ENCODE peak calls at places on chromosomes 11 and 22, in four cellular contexts. One of them, this sample, is unnamed.
A peak's percentile ranks its signal among the peaks of the same experiment; 100 is the strongest.

GRCh38 chr11:61345170-61345610 is 12.2 kb downstream of the TKFC start:
- DNase-seq in H9: no peak
- DNase-seq in HCT116: no peak
- DNase-seq in CD8-positive, alpha-beta T cell: no peak
- DNase-seq in this sample: no peak

GRCh38 chr11:33642461-33643166 is 58.0 kb downstream of the C11orf91 start:
- DNase-seq in CD8-positive, alpha-beta T cell: no peak
- DNase-seq in H9: no peak
- DNase-seq in HCT116: peak; percentile 73
- DNase-seq in this sample: no peak

GRCh38 chr22:35842954-35843353 is 125.3 kb downstream of the APOL5 start:
- DNase-seq in CD8-positive, alpha-beta T cell: no peak
- DNase-seq in H9: peak; percentile 51
- DNase-seq in HCT116: peak; percentile 62
- DNase-seq in this sample: no peak

GRCh38 chr11:1573847-1574255 is 1.8 kb upstream of the DUSP8 start:
- DNase-seq in H9: peak; percentile 74
- DNase-seq in CD8-positive, alpha-beta T cell: no peak
- DNase-seq in HCT116: peak; percentile 39
- DNase-seq in this sample: no peak

GRCh38 chr22:27655582-27656185 is 145.9 kb downstream of the MN1 start:
- DNase-seq in CD8-positive, alpha-beta T cell: no peak
- DNase-seq in H9: no peak
- DNase-seq in HCT116: no peak
- DNase-seq in this sample: no peak

GRCh38 chr11:111059726-111060125 is 185.8 kb upstream of the POU2AF2 start:
- DNase-seq in H9: no peak
- DNase-seq in CD8-positive, alpha-beta T cell: no peak
- DNase-seq in HCT116: no peak
- DNase-seq in this sample: no peak

GRCh38 chr11:32420937-32421532 is 14.3 kb downstream of the WT1 start:
- DNase-seq in H9: no peak
- DNase-seq in CD8-positive, alpha-beta T cell: no peak
- DNase-seq in HCT116: no peak
- DNase-seq in this sample: no peak

GRCh38 chr22:23035557-23036277 is 34.6 kb upstream of the GNAZ start:
- DNase-seq in H9: no peak
- DNase-seq in CD8-positive, alpha-beta T cell: no peak
- DNase-seq in HCT116: no peak
- DNase-seq in this sample: no peak

GRCh38 chr22:42397332-42398246 is 34.6 kb downstream of the NFAM1 start:
- DNase-seq in CD8-positive, alpha-beta T cell: no peak
- DNase-seq in HCT116: no peak
- DNase-seq in H9: no peak
- DNase-seq in this sample: no peak

GRCh38 chr11:72996959-72997358 is 145.2 kb downstream of the FCHSD2 start:
- DNase-seq in H9: no peak
- DNase-seq in HCT116: no peak
- DNase-seq in CD8-positive, alpha-beta T cell: no peak
- DNase-seq in this sample: no peak

GRCh38 chr11:44300881-44301855 is 8.8 kb downstream of the ALX4 start:
- DNase-seq in H9: no peak
- DNase-seq in HCT116: no peak
- DNase-seq in CD8-positive, alpha-beta T cell: no peak
- DNase-seq in this sample: no peak

GRCh38 chr11:61294717-61295595 is at the start of gene VWCE:
- DNase-seq in H9: peak; percentile 83
- DNase-seq in HCT116: no peak
- DNase-seq in CD8-positive, alpha-beta T cell: peak; percentile 71
- DNase-seq in this sample: peak; percentile 33

GRCh38 chr11:64960719-64961118 is 11.2 kb downstream of the MAJIN start:
- DNase-seq in H9: no peak
- DNase-seq in CD8-positive, alpha-beta T cell: no peak
- DNase-seq in HCT116: no peak
- DNase-seq in this sample: no peak

GRCh38 chr22:46641829-46642266 is 21.7 kb downstream of the GRAMD4 start:
- DNase-seq in CD8-positive, alpha-beta T cell: no peak
- DNase-seq in HCT116: no peak
- DNase-seq in H9: no peak
- DNase-seq in this sample: no peak

GRCh38 chr22:39624501-39624821 is 53.9 kb downstream of the CACNA1I start:
- DNase-seq in CD8-positive, alpha-beta T cell: no peak
- DNase-seq in HCT116: no peak
- DNase-seq in H9: no peak
- DNase-seq in this sample: no peak

GRCh38 chr11:127202105-127202504 is 201.5 kb upstream of the KIRREL3 start:
- DNase-seq in CD8-positive, alpha-beta T cell: no peak
- DNase-seq in H9: no peak
- DNase-seq in HCT116: no peak
- DNase-seq in this sample: no peak

GRCh38 chr22:43142881-43143562 is at the start of gene MCAT:
- DNase-seq in CD8-positive, alpha-beta T cell: peak; percentile 89
- DNase-seq in HCT116: no peak
- DNase-seq in H9: peak; percentile 75
- DNase-seq in this sample: peak; percentile 71

GRCh38 chr11:83194284-83195175 is 1.0 kb downstream of the ANKRD42 start:
- DNase-seq in H9: peak; percentile 49
- DNase-seq in CD8-positive, alpha-beta T cell: peak; percentile 67
- DNase-seq in HCT116: no peak
- DNase-seq in this sample: peak; percentile 47

GRCh38 chr11:64549969-64550368 is 41.1 kb upstream of the SLC22A12 start:
- DNase-seq in CD8-positive, alpha-beta T cell: no peak
- DNase-seq in HCT116: no peak
- DNase-seq in H9: no peak
- DNase-seq in this sample: no peak

GRCh38 chr22:20424937-20425587 is 12.6 kb downstream of the SCARF2 start:
- DNase-seq in HCT116: no peak
- DNase-seq in CD8-positive, alpha-beta T cell: no peak
- DNase-seq in H9: peak; percentile 96
- DNase-seq in this sample: no peak

GRCh38 chr11:61828629-61829407 is 718 bp downstream of the FADS2 start:
- DNase-seq in CD8-positive, alpha-beta T cell: peak; percentile 54
- DNase-seq in H9: peak; percentile 44
- DNase-seq in HCT116: no peak
- DNase-seq in this sample: no peak

GRCh38 chr11:93796424-93796823 is 12.3 kb downstream of the MED17 start:
- DNase-seq in H9: no peak
- DNase-seq in HCT116: no peak
- DNase-seq in CD8-positive, alpha-beta T cell: no peak
- DNase-seq in this sample: no peak

GRCh38 chr11:116035972-116036371 is 531.8 kb upstream of the CADM1 start:
- DNase-seq in HCT116: no peak
- DNase-seq in H9: no peak
- DNase-seq in CD8-positive, alpha-beta T cell: no peak
- DNase-seq in this sample: no peak

GRCh38 chr11:69878144-69878883 is 59.1 kb upstream of the FGF3 start:
- DNase-seq in HCT116: no peak
- DNase-seq in CD8-positive, alpha-beta T cell: no peak
- DNase-seq in H9: peak; percentile 21
- DNase-seq in this sample: no peak

GRCh38 chr11:10522921-10523320 is 18.1 kb downstream of the RNF141 start:
- DNase-seq in CD8-positive, alpha-beta T cell: no peak
- DNase-seq in HCT116: no peak
- DNase-seq in H9: no peak
- DNase-seq in this sample: no peak

GRCh38 chr22:35305525-35306070 is 5.9 kb downstream of the TOM1 start:
- DNase-seq in HCT116: no peak
- DNase-seq in H9: no peak
- DNase-seq in CD8-positive, alpha-beta T cell: no peak
- DNase-seq in this sample: no peak

GRCh38 chr11:6609502-6610015 is 2.5 kb downstream of the TAF10 start:
- DNase-seq in H9: peak; percentile 2
- DNase-seq in HCT116: no peak
- DNase-seq in CD8-positive, alpha-beta T cell: no peak
- DNase-seq in this sample: no peak

GRCh38 chr11:70191495-70192140 is 11.5 kb upstream of the FADD start:
- DNase-seq in HCT116: peak; percentile 62
- DNase-seq in CD8-positive, alpha-beta T cell: peak; percentile 57
- DNase-seq in H9: peak; percentile 91
- DNase-seq in this sample: peak; percentile 45

GRCh38 chr22:19730662-19731360 is 7.5 kb downstream of the GP1BB start:
- DNase-seq in HCT116: peak; percentile 50
- DNase-seq in H9: peak; percentile 84
- DNase-seq in CD8-positive, alpha-beta T cell: peak; percentile 95
- DNase-seq in this sample: peak; percentile 77

GRCh38 chr11:59822989-59823566 is 12.5 kb upstream of the MRPL16 start:
- DNase-seq in CD8-positive, alpha-beta T cell: no peak
- DNase-seq in HCT116: peak; percentile 69
- DNase-seq in H9: no peak
- DNase-seq in this sample: no peak

GRCh38 chr11:122637538-122637937 is 18.0 kb upstream of the UBASH3B start:
- DNase-seq in CD8-positive, alpha-beta T cell: no peak
- DNase-seq in HCT116: no peak
- DNase-seq in H9: no peak
- DNase-seq in this sample: no peak

GRCh38 chr22:19988965-19989724 is 27.5 kb downstream of the ARVCF start:
- DNase-seq in HCT116: no peak
- DNase-seq in H9: no peak
- DNase-seq in CD8-positive, alpha-beta T cell: no peak
- DNase-seq in this sample: no peak

GRCh38 chr11:74037309-74037708 is 28.4 kb upstream of the UCP3 start:
- DNase-seq in HCT116: peak; percentile 36
- DNase-seq in CD8-positive, alpha-beta T cell: no peak
- DNase-seq in H9: no peak
- DNase-seq in this sample: no peak

GRCh38 chr11:8732276-8732675 is 49.7 kb downstream of the RPL27A start:
- DNase-seq in H9: no peak
- DNase-seq in CD8-positive, alpha-beta T cell: no peak
- DNase-seq in HCT116: no peak
- DNase-seq in this sample: no peak

GRCh38 chr11:28491431-28491830 is 383.2 kb downstream of the METTL15 start:
- DNase-seq in H9: no peak
- DNase-seq in HCT116: no peak
- DNase-seq in CD8-positive, alpha-beta T cell: no peak
- DNase-seq in this sample: no peak

GRCh38 chr11:73862971-73863370 is 13.7 kb downstream of the COA4 start:
- DNase-seq in HCT116: no peak
- DNase-seq in CD8-positive, alpha-beta T cell: no peak
- DNase-seq in H9: no peak
- DNase-seq in this sample: no peak

GRCh38 chr22:31081963-31082605 is 966 bp downstream of the SMTN start:
- DNase-seq in H9: no peak
- DNase-seq in HCT116: no peak
- DNase-seq in CD8-positive, alpha-beta T cell: no peak
- DNase-seq in this sample: no peak

GRCh38 chr11:65487467-65488272 is 11.2 kb upstream of the MALAT1 start:
- DNase-seq in HCT116: peak; percentile 99
- DNase-seq in CD8-positive, alpha-beta T cell: no peak
- DNase-seq in H9: peak; percentile 100
- DNase-seq in this sample: no peak

DNA sequence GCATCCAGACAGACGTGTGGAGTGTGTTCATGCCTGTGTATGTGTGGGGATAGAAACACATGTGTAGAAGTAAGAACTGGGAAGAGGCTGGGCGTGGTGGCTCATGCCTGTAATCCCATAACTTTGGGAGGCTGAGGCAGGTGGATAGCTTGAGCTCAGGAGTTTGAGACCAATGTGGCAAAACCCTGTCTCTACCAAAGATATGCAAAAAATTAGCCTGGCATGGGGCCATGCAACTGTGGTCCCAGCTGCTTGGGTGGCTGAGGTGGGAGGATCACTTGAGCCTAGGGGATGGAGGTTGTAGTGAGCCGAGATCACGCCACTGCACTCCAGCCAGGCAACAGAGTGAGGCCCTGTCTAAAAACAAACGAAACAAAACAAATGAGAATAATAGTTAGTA is 1166.6 kb downstream of the TBC1D22A start:
- DNase-seq in H9: no peak
- DNase-seq in HCT116: no peak
- DNase-seq in CD8-positive, alpha-beta T cell: peak; percentile 32
- DNase-seq in this sample: no peak
- H3K9me3 ChIP-seq in H9: peaks cover 16% of the 10 kb centered on the region
- H3K9me3 ChIP-seq in HCT116: peaks cover 3% of the 10 kb centered on the region
- H3K9me3 ChIP-seq in CD8-positive, alpha-beta T cell: no peaks in the 10 kb centered on the region
- H3K9me3 ChIP-seq in this sample: no peaks in the 10 kb centered on the region

GRCh38 chr11:34897171-34897870 is 18.9 kb downstream of the APIP start:
- DNase-seq in HCT116: no peak
- DNase-seq in CD8-positive, alpha-beta T cell: no peak
- DNase-seq in H9: no peak
- DNase-seq in this sample: no peak
- H3K9me3 ChIP-seq in HCT116: no peaks in the 10 kb centered on the region
- H3K9me3 ChIP-seq in CD8-positive, alpha-beta T cell: peaks cover 29% of the 10 kb centered on the region
- H3K9me3 ChIP-seq in H9: peaks cover 44% of the 10 kb centered on the region
- H3K9me3 ChIP-seq in this sample: peaks cover 47% of the 10 kb centered on the region

GRCh38 chr22:48425091-48425506 is 1402.6 kb downstream of the BRD1 start:
- DNase-seq in CD8-positive, alpha-beta T cell: no peak
- DNase-seq in HCT116: no peak
- DNase-seq in H9: no peak
- DNase-seq in this sample: no peak
- H3K9me3 ChIP-seq in CD8-positive, alpha-beta T cell: no peaks in the 10 kb centered on the region
- H3K9me3 ChIP-seq in HCT116: no peaks in the 10 kb centered on the region
- H3K9me3 ChIP-seq in H9: no peaks in the 10 kb centered on the region
- H3K9me3 ChIP-seq in this sample: no peaks in the 10 kb centered on the region

GRCh38 chr11:134624166-134624920 is 212.3 kb upstream of the B3GAT1 start:
- DNase-seq in H9: no peak
- DNase-seq in CD8-positive, alpha-beta T cell: no peak
- DNase-seq in HCT116: no peak
- DNase-seq in this sample: no peak

GRCh38 chr11:134623711-134624110 is 211.7 kb upstream of the B3GAT1 start:
- DNase-seq in H9: no peak
- DNase-seq in HCT116: no peak
- DNase-seq in CD8-positive, alpha-beta T cell: peak; percentile 5
- DNase-seq in this sample: no peak

GRCh38 chr11:134625151-134625550 is 213.1 kb upstream of the B3GAT1 start:
- DNase-seq in CD8-positive, alpha-beta T cell: peak; percentile 31
- DNase-seq in HCT116: no peak
- DNase-seq in H9: no peak
- DNase-seq in this sample: no peak

GRCh38 chr11:134625631-134626030 is 213.6 kb upstream of the B3GAT1 start:
- DNase-seq in CD8-positive, alpha-beta T cell: peak; percentile 15
- DNase-seq in H9: no peak
- DNase-seq in HCT116: no peak
- DNase-seq in this sample: no peak

DNA sequence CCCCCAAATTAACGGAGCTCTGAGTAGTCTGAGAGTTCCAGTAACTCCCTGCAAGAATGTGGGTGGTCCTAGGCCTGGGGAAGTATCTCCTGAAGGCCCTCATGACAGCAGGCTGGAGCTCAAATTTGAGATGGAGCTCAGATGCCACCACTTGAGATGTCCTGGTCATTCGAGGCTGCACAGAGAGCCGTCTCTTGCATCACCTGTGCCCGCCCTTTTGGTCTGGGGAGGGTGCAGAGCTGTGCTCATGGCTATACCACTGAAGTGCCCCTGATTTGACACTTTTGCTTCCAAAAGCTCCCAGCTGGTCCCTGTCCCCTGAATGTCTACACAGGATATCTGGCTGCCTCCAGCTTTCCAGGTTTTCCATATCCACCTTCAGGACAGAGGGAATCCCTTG is 214.0 kb upstream of the B3GAT1 start:
- DNase-seq in CD8-positive, alpha-beta T cell: peak; percentile 5
- DNase-seq in HCT116: no peak
- DNase-seq in H9: no peak
- DNase-seq in this sample: no peak
- H3K9me3 ChIP-seq in CD8-positive, alpha-beta T cell: no peaks in the 10 kb centered on the region
- H3K9me3 ChIP-seq in HCT116: no peaks in the 10 kb centered on the region
- H3K9me3 ChIP-seq in H9: no peaks in the 10 kb centered on the region
- H3K9me3 ChIP-seq in this sample: no peaks in the 10 kb centered on the region

This sample was measured in CD4-positive, alpha-beta T cell.